ENCODE peak calls at places on chromosomes 3 and 15, in five cellular contexts. N is HCT116, P is fibroblast of mammary gland, S is tibial artery, T is RWPE2. K is an unnamed sample.

GRCh38 chr3:144437989-144438388 is 466.4 kb downstream of the DIPK2A start:
- DNase-seq in N (no peak), S (no peak), P (no peak), T (no peak), K (no peak)

GRCh38 chr3:24704496-24704895 is 209.8 kb upstream of the THRB start:
- DNase-seq in N (no peak), S (no peak), T (no peak), P (peak), K (peak)

GRCh38 chr3:46674031-46674592 is 19.4 kb downstream of the ALS2CL start:
- DNase-seq in P (no peak), N (no peak), S (peak), T (peak), K (no peak)

GRCh38 chr15:83380682-83381081 is 66.5 kb upstream of the SH3GL3 start:
- DNase-seq in N (peak), S (no peak), T (peak), P (peak), K (peak)

GRCh38 chr3:195181781-195182469 is 89.0 kb downstream of the XXYLT1 start:
- DNase-seq in S (no peak), P (no peak), T (no peak), N (no peak), K (no peak)

GRCh38 chr15:76181705-76182107 is 121.9 kb downstream of the TMEM266 start:
- DNase-seq in P (no peak), S (no peak), N (no peak), T (no peak), K (no peak)

GRCh38 chr3:96330795-96331194 is 483.6 kb upstream of the EPHA6 start:
- DNase-seq in P (no peak), S (no peak), T (no peak), N (no peak), K (no peak)

GRCh38 chr3:141728355-141728892 is 9.7 kb upstream of the RNF7 start:
- DNase-seq in N (no peak), T (no peak), P (peak), S (no peak), K (no peak)

GRCh38 chr3:126479642-126480041 is 4.0 kb upstream of the ZXDC start:
- DNase-seq in P (no peak), T (peak), N (no peak), S (no peak), K (no peak)

GRCh38 chr15:78641876-78642275 is 866 bp upstream of the CHRNB4 start:
- DNase-seq in T (no peak), P (no peak), S (no peak), N (no peak), K (no peak)

GRCh38 chr15:85120351-85121113 is 138.9 kb downstream of the PDE8A start:
- DNase-seq in P (no peak), T (no peak), S (no peak), N (no peak), K (no peak)

GRCh38 chr15:66766282-66767228 is 64.5 kb downstream of the SMAD6 start:
- DNase-seq in P (peak), S (no peak), N (no peak), T (no peak), K (peak)

GRCh38 chr3:54577313-54577712 is 350.5 kb downstream of the LRTM1 start:
- DNase-seq in S (no peak), P (no peak), T (no peak), N (no peak), K (no peak)

GRCh38 chr3:194104041-194104751 is 31.8 kb upstream of the HES1 start:
- DNase-seq in N (no peak), T (no peak), P (no peak), S (no peak), K (no peak)

GRCh38 chr3:127690106-127690505 is 17.4 kb downstream of the ABTB1 start:
- DNase-seq in N (no peak), S (peak), P (peak), T (peak), K (peak)

GRCh38 chr3:195149292-195149691 is 121.7 kb downstream of the XXYLT1 start:
- DNase-seq in S (no peak), N (no peak), P (no peak), T (no peak), K (no peak)

GRCh38 chr3:42500091-42500490 is 2.4 kb upstream of the VIPR1 start:
- DNase-seq in P (no peak), S (peak), T (peak), N (no peak), K (no peak)

GRCh38 chr3:89107461-89108035 is at the start of gene EPHA3:
- DNase-seq in P (peak), T (peak), N (no peak), S (peak), K (peak)

GRCh38 chr3:190886945-190887344 is 24.5 kb upstream of the GMNC start:
- DNase-seq in P (peak), N (no peak), S (no peak), T (no peak), K (no peak)

GRCh38 chr3:9949626-9950025 is 2.6 kb downstream of the PRRT3 start:
- DNase-seq in N (no peak), S (no peak), P (no peak), T (no peak), K (no peak)

GRCh38 chr3:190385835-190386688 is 1.9 kb upstream of the CLDN16 start:
- DNase-seq in N (peak), T (peak), S (no peak), P (peak), K (peak)

GRCh38 chr3:42655331-42655888 is 1.9 kb downstream of the ZBTB47 start:
- DNase-seq in T (no peak), S (peak), N (no peak), P (no peak), K (no peak)

GRCh38 chr3:197456271-197457091 is 99.3 kb downstream of the BDH1 start:
- DNase-seq in P (peak), N (peak), T (peak), S (peak), K (peak)

GRCh38 chr15:62895139-62895866 is 147.2 kb upstream of the TPM1 start:
- DNase-seq in S (no peak), P (peak), N (no peak), T (no peak), K (peak)

GRCh38 chr15:58498821-58499580 is 67.2 kb downstream of the LIPC start:
- DNase-seq in N (no peak), T (no peak), P (peak), S (no peak), K (peak)

GRCh38 chr3:86815880-86816279 is 175.1 kb downstream of the VGLL3 start:
- DNase-seq in N (no peak), P (no peak), S (no peak), T (no peak), K (no peak)

GRCh38 chr3:126961791-126962461 is 21.0 kb upstream of the PLXNA1 start:
- DNase-seq in N (no peak), T (peak), P (peak), S (peak), K (no peak)

GRCh38 chr3:42130007-42130328 is 38.8 kb downstream of the TRAK1 start:
- DNase-seq in T (no peak), P (no peak), N (no peak), S (no peak), K (no peak)

GRCh38 chr15:78429477-78429876 is 8.5 kb upstream of the IREB2 start:
- DNase-seq in P (no peak), N (no peak), S (no peak), T (peak), K (no peak)

GRCh38 chr3:4752201-4753072 is 226.8 kb upstream of the BHLHE40 start:
- DNase-seq in N (no peak), S (no peak), T (no peak), P (no peak), K (peak)

GRCh38 chr3:18890459-18890858 is 257.9 kb upstream of the KCNH8 start:
- DNase-seq in S (no peak), T (no peak), N (no peak), P (no peak), K (no peak)

GRCh38 chr3:183275418-183275817 is 22.4 kb downstream of the B3GNT5 start:
- DNase-seq in T (no peak), N (no peak), S (no peak), P (peak), K (peak)

GRCh38 chr3:1195922-1196321 is 103.1 kb downstream of the CNTN6 start:
- DNase-seq in N (no peak), S (no peak), P (peak), T (no peak), K (peak)

GRCh38 chr15:90868261-90868689 is at the start of gene FURIN:
- DNase-seq in S (no peak), T (no peak), P (no peak), N (peak), K (no peak)

GRCh38 chr3:95905182-95905581 is 909.2 kb upstream of the EPHA6 start:
- DNase-seq in N (no peak), S (no peak), P (no peak), T (no peak), K (peak)

GRCh38 chr3:65503776-65504175 is 534.9 kb downstream of the MAGI1 start:
- DNase-seq in T (no peak), N (no peak), P (no peak), S (no peak), K (no peak)

GRCh38 chr3:141795311-141795710 is 32.1 kb downstream of the GRK7 start:
- DNase-seq in N (no peak), P (no peak), S (no peak), T (no peak), K (no peak)

GRCh38 chr3:194137314-194138097 is 1.6 kb downstream of the HES1 start:
- DNase-seq in P (peak), N (no peak), T (no peak), S (peak), K (peak)

GRCh38 chr15:80568298-80568697 is 126.8 kb upstream of the ABHD17C start:
- DNase-seq in P (peak), T (no peak), N (no peak), S (no peak), K (peak)

GRCh38 chr15:80569656-80570055 is 125.5 kb upstream of the ABHD17C start:
- DNase-seq in S (no peak), P (no peak), N (no peak), T (no peak), K (no peak)

GRCh38 chr15:80565988-80566387 is 129.1 kb upstream of the ABHD17C start:
- DNase-seq in P (no peak), T (no peak), S (no peak), N (no peak), K (no peak)

GRCh38 chr15:80568876-80569605 is 126.1 kb upstream of the ABHD17C start:
- DNase-seq in P (no peak), S (no peak), N (no peak), T (no peak), K (no peak)

DNA sequence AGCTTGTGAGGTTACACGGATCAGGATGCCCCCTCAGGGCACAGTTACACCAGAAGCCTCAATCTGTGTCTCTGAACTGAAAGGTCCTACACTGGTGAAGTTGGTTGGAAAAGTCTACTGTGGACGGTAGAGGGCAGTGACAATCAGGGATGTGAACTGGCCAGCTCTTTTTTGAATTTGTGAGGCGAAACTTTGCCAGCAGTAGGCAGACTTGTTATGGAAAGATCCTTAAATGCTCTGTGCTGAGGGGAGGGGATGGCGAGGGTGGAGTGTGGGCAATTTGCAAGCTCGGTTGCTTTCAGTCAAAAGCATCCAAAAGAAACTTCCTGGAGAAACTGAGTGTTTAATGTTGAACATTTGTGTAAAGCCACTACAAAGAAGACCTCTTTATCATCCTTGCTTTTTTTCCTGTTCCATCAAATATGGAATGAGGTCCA is 127.4 kb upstream of the ABHD17C start:
- DNase-seq in P (peak), S (no peak), T (no peak), N (peak), K (peak)
- TF ChIP-seq CTCF in P (peak), S (peak), T (peak), N (peak), K (peak)

GRCh38 chr3:159844801-159845261 is 143.8 kb upstream of the IL12A start:
- DNase-seq in P (no peak), T (no peak), S (no peak), N (no peak), K (no peak)
- H3K4me3 ChIP-seq in P (no peak), T (no peak), S (no peak), N (no peak), K (no peak)

GRCh38 chr3:52535411-52536111 is 844 bp upstream of the UQCC5 start:
- DNase-seq in S (no peak), N (no peak), P (no peak), T (no peak), K (no peak)

GRCh38 chr3:52534281-52535183 is 875 bp upstream of the NT5DC2 start:
- DNase-seq in S (peak), N (no peak), P (peak), T (peak), K (peak)

GRCh38 chr3:52532517-52532837 is 1.2 kb downstream of the NT5DC2 start:
- DNase-seq in S (peak), T (peak), N (no peak), P (peak), K (peak)

GRCh38 chr3:52532838-52533622 is 627 bp downstream of the NT5DC2 start:
- DNase-seq in P (no peak), N (no peak), T (peak), S (peak), K (no peak)

GRCh38 chr3:52533623-52534280 is at the start of gene NT5DC2:
- DNase-seq in T (no peak), S (peak), N (no peak), P (peak), K (peak)
- TF ChIP-seq CTCF in T (peak), S (no peak), N (no peak), P (no peak), K (no peak)

DNA sequence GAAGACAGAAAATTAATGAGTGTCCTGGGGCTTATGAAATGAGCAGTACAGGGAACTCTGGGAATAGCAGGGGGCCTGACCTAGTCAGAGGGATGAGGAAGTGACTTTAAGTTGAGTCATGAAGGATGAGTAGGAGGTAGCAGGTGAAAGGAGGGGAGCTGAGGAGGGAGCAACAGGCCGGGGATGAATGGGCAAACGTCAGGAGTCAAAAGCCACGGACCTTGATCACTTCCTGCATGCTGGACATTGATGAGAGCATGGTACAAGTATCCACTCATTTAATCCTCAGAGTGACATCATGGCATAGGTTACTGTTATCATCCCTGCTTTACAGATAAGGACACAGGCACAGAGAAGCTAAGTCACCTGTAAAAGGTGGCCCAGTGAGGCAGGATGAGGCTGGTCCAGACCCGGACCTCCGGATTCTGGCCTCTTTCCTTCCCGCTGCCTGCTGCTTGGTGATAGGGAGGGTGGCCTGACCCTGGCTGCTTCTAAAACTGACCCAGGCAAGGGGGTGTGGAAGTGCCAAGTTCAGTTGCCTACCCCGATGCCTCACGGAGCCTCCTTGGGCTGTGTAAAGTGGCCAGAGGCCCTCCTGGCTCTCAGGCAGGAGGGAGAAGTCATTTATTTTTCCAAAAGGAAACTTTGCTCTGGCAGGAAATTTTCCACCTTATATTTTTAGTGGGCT is 7.6 kb downstream of the CORO2B start:
- DNase-seq in T (no peak), N (peak), S (peak), P (peak), K (peak)
- H3K4me3 ChIP-seq in T (no peak), N (peak), S (no peak), P (no peak), K (no peak)

GRCh38 chr3:189192725-189193124 is 21.0 kb downstream of the TPRG1 start:
- DNase-seq in P (no peak), T (no peak), S (no peak), N (no peak), K (no peak)

DNA sequence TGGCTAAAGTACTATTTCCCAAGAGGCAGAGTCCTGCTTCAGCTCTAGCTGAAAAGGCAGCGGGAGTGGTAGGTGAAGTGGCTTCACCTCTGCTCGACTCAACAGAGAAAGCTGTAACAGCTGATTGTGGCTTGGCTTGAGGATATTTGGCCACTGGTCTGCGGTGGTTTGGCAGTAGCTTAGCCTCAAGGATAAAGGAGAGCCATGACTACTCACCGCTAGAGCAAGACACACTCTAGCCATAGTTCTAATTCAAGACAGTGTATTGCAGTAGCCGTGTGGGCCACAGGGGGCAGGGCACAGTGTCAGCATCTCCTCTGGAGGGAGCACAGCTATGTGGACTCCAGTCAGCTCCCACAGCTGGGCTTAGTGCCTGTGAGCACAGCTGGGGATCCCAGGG is 23.5 kb downstream of the TPRG1 start:
- DNase-seq in T (no peak), N (no peak), P (peak), S (no peak), K (no peak)
- TF ChIP-seq CTCF in T (no peak), N (peak), P (peak), S (no peak), K (peak)